ENCODE peak calls at places on chromosome 12, in five cellular contexts. Y, C, E, N and F are unnamed samples.

GRCh38 chr12:16920451-16920850 is 314.5 kb upstream of the LMO3 start:
- DNase-seq in Y (no peak), N (peak; percentile 10), E (no peak), C (no peak), F (no peak)

GRCh38 chr12:103745962-103746361 is 95.1 kb downstream of the NT5DC3 start:
- DNase-seq in Y (no peak), C (no peak), N (peak; percentile 71), E (peak; percentile 45), F (no peak)

GRCh38 chr12:62886796-62887195 is 48.2 kb downstream of the PPM1H start:
- DNase-seq in Y (no peak), E (no peak), N (no peak), C (no peak), F (no peak)

GRCh38 chr12:111437816-111438454 is 32.2 kb downstream of the SH2B3 start:
- DNase-seq in N (no peak), Y (no peak), E (no peak), C (peak; percentile 86), F (no peak)

GRCh38 chr12:124852329-124852831 is 11.3 kb downstream of the SCARB1 start:
- DNase-seq in E (no peak), N (no peak), Y (no peak), C (peak; percentile 16), F (no peak)

GRCh38 chr12:106723416-106723815 is 51.1 kb upstream of the RIC8B start:
- DNase-seq in Y (no peak), N (no peak), C (no peak), E (no peak), F (no peak)

GRCh38 chr12:114817491-114818440 is 133.8 kb upstream of the TBX3 start:
- DNase-seq in N (no peak), E (no peak), Y (no peak), C (no peak), F (no peak)

GRCh38 chr12:98334768-98335167 is 180.6 kb upstream of the TMPO start:
- DNase-seq in C (no peak), Y (no peak), E (no peak), N (no peak), F (no peak)

GRCh38 chr12:111276189-111276588 is 92.7 kb downstream of the PHETA1 start:
- DNase-seq in E (no peak), C (no peak), Y (no peak), N (no peak), F (no peak)

GRCh38 chr12:116153096-116153495 is 124.4 kb downstream of the MED13L start:
- DNase-seq in N (no peak), Y (no peak), E (no peak), C (no peak), F (no peak)

GRCh38 chr12:19576421-19576925 is 137.2 kb downstream of the AEBP2 start:
- DNase-seq in Y (no peak), C (no peak), E (no peak), N (no peak), F (no peak)

GRCh38 chr12:75751769-75752471 is 240.5 kb upstream of the KRR1 start:
- DNase-seq in E (no peak), N (no peak), C (no peak), Y (no peak), F (no peak)

GRCh38 chr12:64674367-64674922 is 64.2 kb downstream of the RASSF3 start:
- DNase-seq in Y (no peak), C (no peak), N (no peak), E (no peak), F (no peak)

GRCh38 chr12:31732926-31733548 is 4.2 kb upstream of the AMN1 start:
- DNase-seq in E (peak; percentile 42), Y (peak; percentile 63), C (peak; percentile 86), N (peak; percentile 63), F (no peak)

GRCh38 chr12:94994312-94994711 is 9.2 kb downstream of the NDUFA12 start:
- DNase-seq in N (no peak), C (peak; percentile 30), E (no peak), Y (peak; percentile 67), F (no peak)

GRCh38 chr12:117587646-117588287 is 226.3 kb upstream of the NOS1 start:
- DNase-seq in E (peak; percentile 81), C (peak; percentile 1), N (peak; percentile 83), Y (no peak), F (peak; percentile 80)

GRCh38 chr12:75257510-75257909 is 47.9 kb upstream of the KCNC2 start:
- DNase-seq in Y (no peak), E (no peak), C (no peak), N (no peak), F (no peak)

GRCh38 chr12:54125950-54126695 is 62.7 kb downstream of the SMUG1 start:
- DNase-seq in E (peak; percentile 40), Y (no peak), N (no peak), C (no peak), F (peak; percentile 83)

GRCh38 chr12:93325855-93326254 is 51.9 kb upstream of the NUDT4 start:
- DNase-seq in N (no peak), Y (peak; percentile 44), C (peak; percentile 62), E (no peak), F (no peak)

GRCh38 chr12:6964605-6965025 is 5.8 kb downstream of the PHB2 start:
- DNase-seq in Y (no peak), C (no peak), E (no peak), N (no peak), F (no peak)

GRCh38 chr12:93244514-93245077 is 133.1 kb upstream of the NUDT4 start:
- DNase-seq in C (no peak), Y (no peak), E (no peak), N (no peak), F (no peak)

GRCh38 chr12:52515927-52516831 is 4.0 kb downstream of the KRT5 start:
- DNase-seq in E (no peak), Y (no peak), N (no peak), C (no peak), F (peak; percentile 46)

GRCh38 chr12:123085730-123086487 is 65.0 kb downstream of the PITPNM2 start:
- DNase-seq in N (no peak), C (no peak), E (no peak), Y (no peak), F (no peak)

GRCh38 chr12:114397978-114398881 is 7.7 kb downstream of the TBX5 start:
- DNase-seq in C (no peak), Y (no peak), E (peak; percentile 38), N (no peak), F (no peak)

GRCh38 chr12:108063192-108063591 is 65.9 kb upstream of the WSCD2 start:
- DNase-seq in C (peak; percentile 5), N (peak; percentile 43), Y (no peak), E (no peak), F (no peak)

GRCh38 chr12:58105225-58106119 is 164.1 kb downstream of the ATP23 start:
- DNase-seq in C (peak; percentile 2), N (peak; percentile 30), E (no peak), Y (no peak), F (no peak)

GRCh38 chr12:31235868-31236395 is 90.0 kb downstream of the SINHCAF start:
- DNase-seq in C (no peak), N (no peak), E (no peak), Y (no peak), F (peak; percentile 44)

GRCh38 chr12:26845984-26846383 is 13.0 kb upstream of the ITPR2 start:
- DNase-seq in N (no peak), Y (peak; percentile 43), E (no peak), C (peak; percentile 98), F (no peak)

GRCh38 chr12:27703720-27704452 is 6.7 kb upstream of the MRPS35 start:
- DNase-seq in Y (peak; percentile 65), C (peak; percentile 99), N (peak; percentile 77), E (peak; percentile 85), F (peak; percentile 72)

GRCh38 chr12:112843272-112843671 is 51.7 kb downstream of the RPH3A start:
- DNase-seq in Y (no peak), C (peak; percentile 4), E (no peak), N (no peak), F (no peak)

GRCh38 chr12:108187831-108188230 is 58.7 kb downstream of the WSCD2 start:
- DNase-seq in E (no peak), Y (no peak), N (no peak), C (no peak), F (no peak)

GRCh38 chr12:128783129-128783574 is 40.6 kb downstream of the SLC15A4 start:
- DNase-seq in Y (no peak), C (peak; percentile 16), N (no peak), E (no peak), F (no peak)

GRCh38 chr12:26555139-26555538 is 277.9 kb downstream of the ITPR2 start:
- DNase-seq in N (no peak), E (no peak), C (peak; percentile 30), Y (no peak), F (no peak)

GRCh38 chr12:99257672-99258071 is 389.9 kb upstream of the GARIN6 start:
- DNase-seq in C (no peak), N (no peak), Y (no peak), E (no peak), F (no peak)

GRCh38 chr12:11787921-11788849 is 138.7 kb downstream of the ETV6 start:
- DNase-seq in E (no peak), Y (no peak), N (no peak), C (no peak), F (no peak)